ENCODE peak calls at places on chromosomes 5 and 9, in seven cellular contexts. H, R, Q, Z, I, C and E are unnamed samples. For H3K27me3, the result is how much of the 10 kb centered on the place peaks cover.

GRCh38 chr5:6108540-6108848 is 269.9 kb downstream of the MED10 start:
- DNase-seq in H (no peak), R (no peak), Q (no peak), Z (no peak), I (no peak), C (no peak), E (no peak)

GRCh38 chr9:94472766-94473165 is 82.1 kb upstream of the PCAT7 start:
- DNase-seq in H (no peak), R (no peak), Q (no peak), Z (no peak), I (no peak), C (no peak), E (no peak)

GRCh38 chr5:14257995-14258403 is 114.9 kb downstream of the TRIO start:
- DNase-seq in H (no peak), R (no peak), Q (no peak), Z (no peak), I (no peak), C (no peak), E (no peak)

GRCh38 chr9:35611230-35611797 is 6.3 kb downstream of the TESK1 start:
- DNase-seq in H (no peak), R (peak), Q (peak), Z (peak), I (no peak), C (no peak), E (peak)

GRCh38 chr9:90774682-90775081 is 26.9 kb upstream of the SYK start:
- DNase-seq in H (no peak), R (no peak), Q (no peak), Z (no peak), I (no peak), C (no peak), E (no peak)

GRCh38 chr9:32011049-32011448 is 373.4 kb upstream of the ACO1 start:
- DNase-seq in H (no peak), R (no peak), Q (no peak), Z (no peak), I (no peak), C (no peak), E (no peak)

GRCh38 chr5:69217154-69217731 is 17.4 kb upstream of the CDK7 start:
- DNase-seq in H (no peak), R (no peak), Q (peak), Z (no peak), I (peak), C (no peak), E (no peak)

GRCh38 chr9:6525326-6526040 is 112.5 kb downstream of the UHRF2 start:
- DNase-seq in H (no peak), R (peak), Q (no peak), Z (no peak), I (no peak), C (no peak), E (no peak)

GRCh38 chr9:23830949-23831730 is 5.1 kb upstream of the ELAVL2 start:
- DNase-seq in H (no peak), R (no peak), Q (no peak), Z (peak), I (no peak), C (no peak), E (no peak)

GRCh38 chr9:95025213-95026170 is 292.0 kb downstream of the FANCC start:
- DNase-seq in H (peak), R (peak), Q (peak), Z (peak), I (no peak), C (no peak), E (peak)

GRCh38 chr9:36141288-36141687 is 4.8 kb downstream of the GLIPR2 start:
- DNase-seq in H (no peak), R (peak), Q (no peak), Z (peak), I (no peak), C (peak), E (peak)

GRCh38 chr5:78907255-78907886 is 77.7 kb downstream of the ARSB start:
- DNase-seq in H (no peak), R (peak), Q (peak), Z (no peak), I (no peak), C (no peak), E (no peak)

GRCh38 chr9:122119166-122119521 is 26.0 kb upstream of the TTLL11 start:
- DNase-seq in H (no peak), R (no peak), Q (no peak), Z (no peak), I (no peak), C (no peak), E (no peak)

GRCh38 chr5:6674421-6674820 is 38.8 kb upstream of the TENT4A start:
- DNase-seq in H (no peak), R (no peak), Q (no peak), Z (no peak), I (no peak), C (no peak), E (no peak)

GRCh38 chr5:151019331-151019730 is 1.1 kb upstream of the GPX3 start:
- DNase-seq in H (no peak), R (no peak), Q (no peak), Z (no peak), I (no peak), C (peak), E (no peak)

GRCh38 chr5:181039471-181039870 is 595 bp upstream of the BTNL9 start:
- DNase-seq in H (no peak), R (no peak), Q (no peak), Z (no peak), I (no peak), C (no peak), E (no peak)

GRCh38 chr5:132971483-132972435 is 8.3 kb upstream of the AFF4 start:
- DNase-seq in H (no peak), R (peak), Q (no peak), Z (no peak), I (no peak), C (peak), E (no peak)

GRCh38 chr5:7261049-7261448 is 134.9 kb upstream of the ADCY2 start:
- DNase-seq in H (no peak), R (no peak), Q (no peak), Z (peak), I (peak), C (peak), E (peak)

GRCh38 chr9:111659706-111660105 is 1.7 kb upstream of the GNG10 start:
- DNase-seq in H (no peak), R (no peak), Q (no peak), Z (no peak), I (no peak), C (no peak), E (no peak)

GRCh38 chr5:151204051-151204450 is 19.8 kb downstream of the CCDC69 start:
- DNase-seq in H (no peak), R (no peak), Q (no peak), Z (no peak), I (no peak), C (no peak), E (no peak)

GRCh38 chr5:123209163-123210013 is 120.3 kb downstream of the PRDM6 start:
- DNase-seq in H (no peak), R (peak), Q (no peak), Z (no peak), I (no peak), C (peak), E (no peak)

GRCh38 chr9:17491780-17492179 is 87.1 kb upstream of the SH3GL2 start:
- DNase-seq in H (no peak), R (peak), Q (no peak), Z (no peak), I (no peak), C (no peak), E (no peak)

GRCh38 chr5:16131878-16132277 is 47.7 kb downstream of the MARCHF11 start:
- DNase-seq in H (no peak), R (no peak), Q (no peak), Z (no peak), I (no peak), C (no peak), E (no peak)

GRCh38 chr5:28967848-28968247 is 1929.5 kb upstream of the CDH9 start:
- DNase-seq in H (no peak), R (no peak), Q (no peak), Z (peak), I (no peak), C (no peak), E (no peak)

GRCh38 chr9:82991684-82992083 is 71.3 kb downstream of the RASEF start:
- DNase-seq in H (no peak), R (no peak), Q (no peak), Z (no peak), I (no peak), C (no peak), E (no peak)

DNA sequence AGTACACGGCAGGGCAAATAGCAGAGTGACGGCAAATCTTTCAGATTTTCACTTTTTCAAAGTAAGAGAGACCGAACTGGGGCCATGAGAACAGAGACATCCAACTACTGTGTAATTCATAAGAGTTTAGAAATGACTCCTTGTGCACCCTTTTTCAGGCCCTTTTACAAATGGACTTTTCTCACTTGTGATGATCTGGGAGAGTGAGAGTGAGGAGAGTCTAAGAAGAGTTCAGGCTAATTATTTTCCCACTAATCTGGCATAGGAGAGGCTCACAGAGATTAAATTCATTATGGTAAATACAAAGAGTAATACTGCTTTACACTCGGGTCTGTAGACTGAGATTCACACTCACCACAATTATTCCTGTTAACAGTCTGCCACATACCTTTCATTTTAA is 880 bp upstream of the CCNG1 start:
- DNase-seq in H (no peak), R (no peak), Q (no peak), Z (no peak), I (no peak), C (no peak), E (no peak)
- H3K4me3 ChIP-seq in H (peak), R (no peak), Q (peak), Z (peak), I (no peak), C (peak), E (peak)

DNA sequence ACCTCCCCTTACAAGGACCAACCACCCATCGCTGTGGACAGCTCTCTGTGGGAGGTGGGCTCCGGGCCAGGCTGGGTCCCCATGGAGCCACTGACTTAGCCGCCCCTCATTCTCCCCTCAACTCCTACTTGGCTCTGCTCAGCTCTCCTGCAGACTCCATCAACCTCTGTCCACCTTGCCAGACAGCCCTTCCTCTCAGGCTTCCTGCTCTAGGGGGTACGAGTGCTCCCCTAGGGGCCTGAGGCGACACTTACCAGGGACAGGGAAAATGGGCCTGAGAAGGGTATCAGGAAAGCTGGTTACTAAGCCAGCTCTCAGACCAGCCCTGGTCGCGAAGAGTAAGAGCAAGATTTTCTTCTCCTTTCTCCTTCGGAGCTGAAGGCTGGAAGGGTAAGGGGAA is 43.9 kb downstream of the SHB start:
- DNase-seq in H (no peak), R (no peak), Q (no peak), Z (no peak), I (no peak), C (no peak), E (no peak)
- H3K27me3 ChIP-seq in H (under half), R (under half), Q (under half), Z (under half), I (under half), C (under half), E (under half)

DNA sequence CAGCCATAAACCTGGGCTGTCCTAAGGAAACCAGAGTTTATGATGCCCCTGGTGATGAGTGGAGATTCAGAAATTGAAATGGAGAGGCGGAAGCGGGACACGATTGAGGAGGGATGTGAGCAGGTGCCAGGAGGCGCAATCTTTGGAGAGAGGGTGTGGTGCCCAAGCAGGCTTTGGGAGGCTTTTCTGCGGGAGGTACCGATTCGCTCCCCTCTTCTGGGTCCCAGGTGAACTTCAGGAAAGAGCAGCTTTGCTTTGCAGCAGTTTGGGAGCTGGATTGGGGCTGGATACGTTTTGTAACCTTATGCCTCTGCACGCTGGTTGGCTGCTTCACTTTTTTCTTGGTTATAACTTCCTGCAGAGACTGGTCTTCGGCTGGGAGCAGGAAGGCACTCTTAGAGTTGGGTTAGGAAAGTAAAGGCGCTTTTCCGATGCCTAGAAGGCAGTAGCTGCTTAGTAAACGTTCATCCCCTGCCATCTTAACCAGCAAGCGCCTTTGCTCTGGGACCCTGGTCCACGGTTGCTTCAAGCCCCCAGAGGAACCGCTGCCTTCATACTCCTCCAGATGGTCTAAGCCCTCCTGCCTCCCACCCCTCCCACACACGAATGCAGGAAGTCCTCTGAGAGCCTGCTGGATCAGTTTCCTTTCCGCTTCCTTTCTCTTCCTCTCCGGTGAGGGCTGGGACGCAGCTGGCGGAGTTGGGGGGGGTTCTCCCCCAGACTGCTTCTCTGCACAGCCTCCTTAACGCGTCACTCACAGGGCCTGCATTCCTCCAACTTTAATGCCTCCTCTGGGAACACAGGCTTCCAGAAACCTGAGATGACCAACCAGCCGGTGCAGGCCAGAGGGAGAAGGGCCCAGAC is 15.2 kb upstream of the NEK6 start:
- DNase-seq in H (peak), R (peak), Q (no peak), Z (peak), I (peak), C (no peak), E (peak)
- H3K4me3 ChIP-seq in H (peak), R (no peak), Q (peak), Z (no peak), I (no peak), C (no peak), E (no peak)

DNA sequence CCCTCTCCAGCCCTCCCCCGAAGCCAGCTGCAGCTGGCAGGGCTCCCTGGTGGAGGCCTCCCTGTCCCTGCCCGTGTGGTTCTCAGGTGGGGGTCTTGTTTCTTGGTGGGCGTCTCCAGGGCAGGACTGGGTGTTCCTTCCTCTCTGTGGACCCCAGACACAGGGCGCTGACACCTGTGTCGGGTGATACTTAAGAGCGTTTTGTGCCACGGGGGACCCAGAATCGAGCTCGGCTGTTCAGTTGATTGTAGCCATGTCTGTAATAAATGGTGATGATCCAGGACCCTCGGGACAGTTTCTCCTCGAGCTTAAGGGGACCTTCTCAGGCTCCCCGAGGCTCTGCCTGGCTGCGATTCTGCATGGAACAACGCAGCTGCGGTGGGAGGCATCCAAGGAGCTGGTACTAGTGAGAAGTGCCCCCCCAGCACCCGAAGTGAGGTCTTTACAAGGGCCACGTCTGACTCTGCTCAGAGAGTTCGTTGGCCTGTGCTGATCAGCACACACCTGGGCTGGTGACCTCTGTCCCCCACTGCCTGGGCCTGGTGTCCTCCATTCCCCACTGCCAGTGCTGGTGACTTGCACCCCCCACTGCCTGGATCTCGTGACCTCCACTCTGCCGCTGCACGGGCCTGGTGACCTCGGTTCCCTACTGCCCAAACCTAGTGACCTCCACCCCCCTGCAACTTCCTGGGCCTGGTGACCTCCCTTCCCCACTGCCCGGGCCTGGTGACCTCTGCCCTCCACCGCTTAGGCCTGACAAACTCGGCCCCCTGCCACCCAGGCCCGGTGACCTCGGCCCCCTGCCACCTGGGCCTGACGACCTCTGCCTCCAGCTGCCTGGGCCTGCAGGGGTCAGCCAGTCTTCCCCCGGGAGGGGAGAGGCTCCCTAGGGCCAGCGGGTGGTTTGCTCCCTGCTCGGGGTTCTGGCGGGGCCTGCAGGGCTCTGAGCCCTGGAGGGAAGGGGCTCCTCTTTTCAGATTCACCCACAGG is 36.0 kb downstream of the NDUFS6 start:
- DNase-seq in H (no peak), R (no peak), Q (no peak), Z (no peak), I (no peak), C (no peak), E (no peak)
- H3K27me3 ChIP-seq in H (under half), R (half or more), Q (half or more), Z (under half), I (under half), C (half or more), E (under half)

DNA sequence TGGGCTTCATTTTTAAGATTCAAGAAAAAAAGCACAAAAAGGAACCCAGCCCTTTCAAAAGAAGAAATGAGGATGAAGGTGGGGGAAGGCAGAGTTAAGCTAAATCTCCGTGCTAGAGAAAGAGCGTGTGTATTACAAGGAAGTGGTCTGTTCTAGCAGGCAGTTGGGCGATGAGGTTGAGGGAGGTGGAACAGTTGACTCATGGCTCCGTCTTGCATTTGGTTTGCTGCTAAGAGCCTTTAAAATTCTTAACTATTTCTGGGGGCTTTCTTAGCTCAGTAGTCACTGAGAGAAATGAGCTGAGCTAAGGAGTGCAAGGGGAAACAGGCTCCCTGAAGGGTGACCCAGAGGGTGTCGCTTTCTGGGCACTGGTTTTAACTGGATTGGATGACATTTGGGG is 117.4 kb downstream of the GCNT1 start:
- DNase-seq in H (no peak), R (peak), Q (no peak), Z (no peak), I (no peak), C (no peak), E (no peak)
- H3K4me3 ChIP-seq in H (no peak), R (no peak), Q (no peak), Z (no peak), I (no peak), C (peak), E (no peak)